ENCODE peak calls at places on chromosomes 7 and 10, in four cellular contexts. V, R, K and X are unnamed samples.

GRCh38 chr10:110273474-110273873 is 31.2 kb downstream of the SMNDC1 start:
- DNase-seq in R (peak; percentile 23), V (no peak), K (no peak), X (peak; percentile 48)

GRCh38 chr10:61923210-61924024 is 21.9 kb downstream of the ARID5B start:
- DNase-seq in K (no peak), V (no peak), R (peak; percentile 28), X (no peak)

GRCh38 chr10:15084502-15084922 is 4.1 kb downstream of the ACBD7 start:
- DNase-seq in R (peak; percentile 47), K (peak; percentile 55), V (no peak), X (peak; percentile 91)

GRCh38 chr10:101158101-101159058 is 27.3 kb downstream of the TLX1 start:
- DNase-seq in R (no peak), K (no peak), V (no peak), X (no peak)

GRCh38 chr7:47465191-47465590 is 116.7 kb downstream of the TNS3 start:
- DNase-seq in R (no peak), V (no peak), K (no peak), X (no peak)

GRCh38 chr10:10353326-10353725 is 664.3 kb upstream of the CELF2 start:
- DNase-seq in V (no peak), K (no peak), R (no peak), X (no peak)

GRCh38 chr7:2037301-2037804 is 195.4 kb downstream of the MAD1L1 start:
- DNase-seq in R (no peak), V (no peak), K (no peak), X (no peak)

GRCh38 chr7:28407643-28408042 is 4.7 kb upstream of the CREB5 start:
- DNase-seq in V (no peak), R (no peak), K (no peak), X (peak; percentile 69)

GRCh38 chr7:128812514-128813168 is 17.6 kb upstream of the FLNC start:
- DNase-seq in V (no peak), R (peak; percentile 46), K (peak; percentile 97), X (no peak)

GRCh38 chr10:583433-583832 is 106.0 kb downstream of the DIP2C start:
- DNase-seq in V (no peak), K (no peak), R (no peak), X (no peak)

GRCh38 chr7:155819186-155819585 is 6.9 kb upstream of the SHH start:
- DNase-seq in R (no peak), V (no peak), K (no peak), X (no peak)

GRCh38 chr7:135181261-135181928 is 10.9 kb upstream of the CYREN start:
- DNase-seq in R (no peak), V (no peak), K (no peak), X (no peak)

GRCh38 chr7:1666779-1667565 is 3.1 kb upstream of the ELFN1 start:
- DNase-seq in V (no peak), K (no peak), R (no peak), X (no peak)

GRCh38 chr7:13021971-13022370 is 334.5 kb downstream of the ARL4A start:
- DNase-seq in K (no peak), V (no peak), R (no peak), X (no peak)

GRCh38 chr7:123761729-123762128 is 12.9 kb upstream of the WASL start:
- DNase-seq in K (no peak), R (no peak), V (no peak), X (no peak)

GRCh38 chr7:27917774-27918314 is 177.9 kb downstream of the TAX1BP1 start:
- DNase-seq in V (no peak), K (no peak), R (no peak), X (no peak)

GRCh38 chr10:123394382-123394781 is 240.2 kb downstream of the BUB3 start:
- DNase-seq in K (no peak), V (no peak), R (no peak), X (no peak)

GRCh38 chr7:112080974-112081373 is 125.2 kb downstream of the DOCK4 start:
- DNase-seq in V (peak; percentile 67), K (no peak), R (no peak), X (no peak)

GRCh38 chr10:73998623-73999622 is 1.0 kb downstream of the VCL start:
- DNase-seq in V (no peak), R (peak; percentile 63), K (peak; percentile 13), X (no peak)

GRCh38 chr7:74544706-74545469 is 91.2 kb downstream of the GTF2IRD1 start:
- DNase-seq in R (peak; percentile 62), V (peak; percentile 52), K (peak; percentile 29), X (no peak)

GRCh38 chr7:65239707-65240352 is 133.8 kb upstream of the ZNF92 start:
- DNase-seq in K (peak; percentile 25), V (no peak), R (peak; percentile 61), X (no peak)

GRCh38 chr10:114102253-114102652 is 58.6 kb downstream of the ADRB1 start:
- DNase-seq in R (no peak), K (no peak), V (no peak), X (no peak)

GRCh38 chr7:139691253-139691781 is 86.5 kb downstream of the HIPK2 start:
- DNase-seq in K (no peak), R (peak; percentile 85), V (no peak), X (no peak)

GRCh38 chr10:33237736-33238624 is 96.5 kb downstream of the NRP1 start:
- DNase-seq in R (no peak), K (no peak), V (no peak), X (no peak)

GRCh38 chr10:67780759-67781538 is 57.0 kb downstream of the DNAJC12 start:
- DNase-seq in V (no peak), R (no peak), K (no peak), X (no peak)

GRCh38 chr10:81950358-81950757 is 75.4 kb downstream of the NRG3 start:
- DNase-seq in R (no peak), K (no peak), V (no peak), X (no peak)

GRCh38 chr7:158834799-158835784 is 5.8 kb upstream of the ESYT2 start:
- DNase-seq in R (no peak), V (no peak), K (no peak), X (no peak)

GRCh38 chr10:31426425-31426824 is 107.4 kb downstream of the ZEB1 start:
- DNase-seq in K (no peak), V (no peak), R (no peak), X (peak; percentile 10)

GRCh38 chr10:63702107-63702506 is 180.9 kb downstream of the REEP3 start:
- DNase-seq in K (peak; percentile 77), V (no peak), R (no peak), X (no peak)